ENCODE peak calls at places on chromosomes 13 and 19, in five cellular contexts. I is CD4-positive, alpha-beta T cell; H is thoracic aorta; S is fibroblast of lung; J is astrocyte of the spinal cord. F is an unnamed sample.

GRCh38 chr19:3175761-3176714 is 2.5 kb upstream of the S1PR4 start:
- DNase-seq in I (peak), H (no peak), S (peak), J (peak), F (no peak)

GRCh38 chr13:35143123-35143522 is 201.1 kb downstream of the NBEA start:
- DNase-seq in I (no peak), H (no peak), S (no peak), J (no peak), F (no peak)

GRCh38 chr13:101149735-101150380 is 266.4 kb downstream of the NALCN start:
- DNase-seq in I (no peak), H (no peak), S (peak), J (peak), F (no peak)

GRCh38 chr13:52447354-52447753 is 3.1 kb downstream of the VPS36 start:
- DNase-seq in I (no peak), H (no peak), S (peak), J (no peak), F (no peak)

GRCh38 chr19:48913114-48913513 is 13.0 kb downstream of the NUCB1 start:
- DNase-seq in I (no peak), H (no peak), S (no peak), J (no peak), F (no peak)

GRCh38 chr13:39452412-39452811 is 150.6 kb downstream of the LHFPL6 start:
- DNase-seq in I (no peak), H (no peak), S (peak), J (peak), F (no peak)

GRCh38 chr13:75762066-75762937 is 126.2 kb downstream of the LMO7 start:
- DNase-seq in I (peak), H (no peak), S (no peak), J (no peak), F (no peak)

GRCh38 chr19:51721905-51722304 is 1.9 kb downstream of the HAS1 start:
- DNase-seq in I (no peak), H (no peak), S (no peak), J (no peak), F (no peak)

GRCh38 chr19:47100290-47100689 is 13.3 kb downstream of the ZC3H4 start:
- DNase-seq in I (no peak), H (no peak), S (no peak), J (no peak), F (no peak)

GRCh38 chr19:55671054-55671378 is 4.0 kb upstream of the EPN1 start:
- DNase-seq in I (no peak), H (no peak), S (no peak), J (no peak), F (no peak)

GRCh38 chr19:46466536-46467199 is 4.7 kb downstream of the PNMA8A start:
- DNase-seq in I (no peak), H (no peak), S (peak), J (peak), F (no peak)

GRCh38 chr13:31234729-31235128 is 35.0 kb downstream of the B3GLCT start:
- DNase-seq in I (no peak), H (no peak), S (no peak), J (no peak), F (no peak)

GRCh38 chr13:31027136-31027535 is 94.7 kb downstream of the TEX26 start:
- DNase-seq in I (no peak), H (no peak), S (no peak), J (no peak), F (no peak)

GRCh38 chr13:114224201-114224600 is 10.5 kb upstream of the CDC16 start:
- DNase-seq in I (no peak), H (no peak), S (no peak), J (no peak), F (no peak)

GRCh38 chr13:39766464-39767167 is 111.2 kb downstream of the COG6 start:
- DNase-seq in I (no peak), H (no peak), S (no peak), J (no peak), F (no peak)

GRCh38 chr13:72004975-72005374 is 138.0 kb upstream of the DACH1 start:
- DNase-seq in I (no peak), H (no peak), S (peak), J (peak), F (no peak)

GRCh38 chr13:95375706-95376105 is 74.5 kb upstream of the ABCC4 start:
- DNase-seq in I (no peak), H (no peak), S (no peak), J (no peak), F (no peak)

GRCh38 chr13:48660356-48661076 is 6.8 kb downstream of the CYSLTR2 start:
- DNase-seq in I (no peak), H (no peak), S (no peak), J (no peak), F (no peak)

GRCh38 chr19:48724796-48725753 is 5.5 kb upstream of the MAMSTR start:
- DNase-seq in I (no peak), H (no peak), S (peak), J (peak), F (no peak)

GRCh38 chr19:40241809-40242384 is 15.4 kb upstream of the CCNP start:
- DNase-seq in I (no peak), H (no peak), S (peak), J (peak), F (no peak)

GRCh38 chr13:39602614-39603366 is at the start of gene LHFPL6:
- DNase-seq in I (peak), H (peak), S (peak), J (peak), F (peak)

GRCh38 chr13:105272660-105273631 is 1262.5 kb downstream of the EFNB2 start:
- DNase-seq in I (no peak), H (no peak), S (no peak), J (no peak), F (no peak)

GRCh38 chr19:47274891-47275865 is 493 bp downstream of the INAFM1 start:
- DNase-seq in I (no peak), H (no peak), S (peak), J (peak), F (no peak)

GRCh38 chr19:18809149-18809978 is 18.3 kb upstream of the COMP start:
- DNase-seq in I (no peak), H (no peak), S (peak), J (peak), F (no peak)

GRCh38 chr19:18815673-18816072 is 16.1 kb upstream of the UPF1 start:
- DNase-seq in I (no peak), H (no peak), S (no peak), J (no peak), F (no peak)

GRCh38 chr19:18817574-18817973 is 14.2 kb upstream of the UPF1 start:
- DNase-seq in I (no peak), H (no peak), S (no peak), J (no peak), F (no peak)

DNA sequence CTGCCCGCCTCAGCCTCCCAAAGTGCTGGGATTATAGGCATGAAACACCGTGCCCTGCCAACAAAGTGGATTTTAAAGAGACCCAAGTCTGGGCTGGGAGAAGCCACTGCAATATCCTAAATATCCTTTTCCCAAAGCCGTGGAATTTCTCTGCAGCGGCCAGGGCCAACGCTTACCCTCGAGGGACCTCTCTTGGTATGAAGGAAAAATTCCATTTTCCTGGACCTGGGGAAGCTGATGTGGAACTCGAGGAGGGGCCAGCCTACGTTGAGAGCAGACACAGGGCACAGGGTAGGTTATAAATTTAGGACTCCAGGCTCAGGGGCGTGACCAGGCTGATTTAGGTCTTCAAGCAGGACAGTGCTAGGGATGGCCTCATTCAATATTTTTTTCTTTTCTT is 17.7 kb upstream of the UPF1 start:
- DNase-seq in I (no peak), H (no peak), S (no peak), J (no peak), F (no peak)
- TF ChIP-seq CTCF in I (no peak), H (peak), S (peak), J (no peak), F (no peak)

GRCh38 chr19:29668746-29669609 is 3.7 kb downstream of the PLEKHF1 start:
- DNase-seq in I (no peak), H (no peak), S (no peak), J (no peak), F (no peak)
- TF ChIP-seq CTCF in I (no peak), H (no peak), S (no peak), J (peak), F (no peak)

GRCh38 chr19:12090807-12091206 is 26.3 kb downstream of the ZNF844 start:
- DNase-seq in I (peak), H (peak), S (peak), J (peak), F (peak)
- TF ChIP-seq CTCF in I (peak), H (peak), S (peak), J (peak), F (peak)

DNA sequence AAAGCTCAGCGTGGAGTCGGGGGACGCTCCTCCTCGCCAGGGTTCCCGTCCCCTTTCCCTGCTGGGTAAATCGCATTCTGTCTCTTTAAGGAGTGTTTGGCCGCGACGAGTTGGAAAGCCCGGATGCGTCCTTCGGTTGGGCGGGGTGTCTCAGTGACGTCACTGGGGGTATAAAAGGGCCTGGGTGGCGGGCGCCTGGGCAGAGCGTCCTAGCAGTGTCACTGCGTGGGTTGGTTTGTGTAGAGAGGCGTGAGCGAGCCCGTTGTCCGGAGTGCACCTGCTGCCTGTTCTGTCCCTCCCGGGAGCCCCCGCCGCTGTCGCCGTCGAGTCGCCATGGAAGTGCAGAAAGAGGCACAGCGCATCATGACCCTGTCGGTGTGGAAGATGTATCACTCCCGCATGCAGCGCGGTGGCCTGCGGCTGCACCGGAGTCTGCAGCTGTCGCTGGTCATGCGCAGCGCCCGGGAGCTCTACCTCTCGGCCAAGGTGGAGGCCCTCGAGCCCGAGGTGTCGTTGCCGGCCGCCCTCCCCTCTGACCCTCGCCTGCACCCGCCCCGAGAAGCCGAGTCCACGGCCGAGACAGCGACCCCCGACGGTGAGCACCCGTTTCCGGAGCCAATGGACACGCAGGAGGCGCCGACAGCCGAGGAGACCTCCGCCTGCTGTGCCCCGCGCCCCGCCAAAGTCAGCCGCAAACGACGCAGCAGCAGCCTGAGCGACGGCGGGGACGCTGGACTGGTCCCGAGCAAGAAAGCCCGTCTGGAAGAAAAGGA is 2.8 kb downstream of the IER2 start:
- DNase-seq in I (peak), H (peak), S (peak), J (peak), F (peak)
- TF ChIP-seq CTCF in I (peak), H (no peak), S (peak), J (no peak), F (peak)

GRCh38 chr13:70090036-70090723 is 17.4 kb upstream of the ATXN8OS start:
- DNase-seq in I (no peak), H (no peak), S (no peak), J (no peak), F (no peak)
- TF ChIP-seq CTCF in I (no peak), H (no peak), S (no peak), J (no peak), F (no peak)

DNA sequence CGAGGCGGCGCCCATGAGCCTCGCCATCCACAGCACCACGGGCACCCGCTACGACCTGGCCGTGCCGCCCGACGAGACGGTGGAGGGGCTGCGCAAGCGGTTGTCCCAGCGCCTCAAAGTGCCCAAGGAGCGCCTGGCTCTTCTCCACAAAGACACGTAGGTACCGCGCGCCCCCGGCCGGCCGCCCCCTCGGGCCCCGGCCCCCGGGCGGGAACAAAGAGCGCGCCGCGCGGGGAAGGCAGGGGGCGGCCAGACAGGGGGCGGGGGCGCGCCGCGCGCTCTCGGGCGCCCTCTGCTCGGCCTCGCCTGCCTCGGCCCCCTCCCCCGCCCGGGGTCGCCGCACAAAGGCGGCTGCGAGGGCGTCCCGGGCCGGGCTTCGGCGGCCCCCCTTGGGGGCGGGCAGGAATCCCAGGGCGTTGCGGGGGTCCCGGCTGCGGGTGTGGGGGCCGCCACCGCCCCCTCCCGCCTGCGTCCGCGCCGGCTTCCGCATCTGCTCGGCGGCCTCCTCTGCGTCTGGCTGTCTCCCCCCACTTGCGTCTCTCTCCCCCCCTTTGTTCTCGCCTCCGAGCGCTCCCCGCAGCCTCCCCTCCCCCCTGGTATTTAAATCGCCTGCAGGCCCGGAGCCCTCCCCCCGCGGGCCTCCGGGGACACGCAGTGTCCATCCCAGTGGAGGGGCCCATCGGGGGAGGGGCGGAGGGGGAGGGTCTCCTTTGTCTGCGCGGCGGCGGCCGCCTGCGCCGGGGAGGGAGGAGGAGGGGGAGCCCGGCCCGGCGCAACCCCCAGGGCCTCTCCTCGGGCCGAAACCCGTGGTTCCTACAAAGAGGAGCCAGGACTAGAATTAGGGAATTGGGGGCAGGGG is 2.2 kb downstream of the MIDN start:
- DNase-seq in I (peak), H (no peak), S (peak), J (peak), F (peak)
- TF ChIP-seq CTCF in I (no peak), H (no peak), S (no peak), J (no peak), F (no peak)

GRCh38 chr13:87680298-87680697 is 9.1 kb downstream of the SLITRK5 start:
- DNase-seq in I (no peak), H (no peak), S (no peak), J (peak), F (no peak)
- TF ChIP-seq CTCF in I (no peak), H (no peak), S (no peak), J (peak), F (peak)

GRCh38 chr13:20354722-20355121 is 122.6 kb upstream of the GJB6 start:
- DNase-seq in I (no peak), H (no peak), S (no peak), J (no peak), F (no peak)

GRCh38 chr13:20351279-20352022 is 119.3 kb upstream of the GJB6 start:
- DNase-seq in I (no peak), H (no peak), S (peak), J (peak), F (no peak)

GRCh38 chr13:20356437-20356836 is 124.3 kb upstream of the GJB6 start:
- DNase-seq in I (no peak), H (no peak), S (peak), J (no peak), F (no peak)

GRCh38 chr13:20350819-20351218 is 118.7 kb upstream of the GJB6 start:
- DNase-seq in I (no peak), H (no peak), S (peak), J (no peak), F (no peak)

GRCh38 chr13:20353973-20354372 is 121.9 kb upstream of the GJB6 start:
- DNase-seq in I (no peak), H (no peak), S (peak), J (peak), F (no peak)
- TF ChIP-seq CTCF in I (no peak), H (no peak), S (no peak), J (peak), F (no peak)